ENCODE peak calls at places on chromosomes 7 and 10, in seven cellular contexts. O, Y, L, B, C, Q and R are unnamed samples.

GRCh38 chr10:79322616-79323566 is 24.4 kb upstream of the PPIF start:
- DNase-seq in L (no peak), B (no peak), Q (peak; percentile 92), O (peak; percentile 76), Y (no peak), C (peak; percentile 76), R (peak; percentile 41)

GRCh38 chr7:81618400-81619014 is 151.3 kb downstream of the HGF start:
- DNase-seq in C (no peak), O (peak; percentile 98), B (peak; percentile 11), Q (peak; percentile 98), Y (no peak), L (no peak), R (no peak)

GRCh38 chr7:47080816-47081215 is 501.1 kb downstream of the TNS3 start:
- DNase-seq in O (no peak), Q (peak; percentile 73), L (no peak), C (no peak), Y (no peak), B (no peak), R (no peak)

GRCh38 chr7:125645770-125646169 is 716.1 kb upstream of the POT1 start:
- DNase-seq in C (no peak), L (no peak), Q (no peak), O (no peak), B (no peak), Y (no peak), R (no peak)

GRCh38 chr7:101880536-101881443 is 63.4 kb downstream of the CUX1 start:
- DNase-seq in Q (peak; percentile 42), Y (no peak), C (no peak), L (no peak), O (peak; percentile 82), B (no peak), R (no peak)

GRCh38 chr7:93062599-93062998 is 55.2 kb downstream of the SAMD9 start:
- DNase-seq in O (no peak), B (no peak), C (no peak), Q (no peak), L (no peak), Y (no peak), R (no peak)

GRCh38 chr7:107686816-107687387 is 26.3 kb downstream of the SLC26A4 start:
- DNase-seq in Y (no peak), Q (no peak), B (no peak), C (no peak), O (no peak), L (no peak), R (no peak)

GRCh38 chr7:77565917-77566316 is 28.8 kb downstream of the PTPN12 start:
- DNase-seq in Y (no peak), B (no peak), L (no peak), C (no peak), O (peak; percentile 87), Q (peak; percentile 85), R (no peak)

GRCh38 chr7:45703373-45703821 is 129.2 kb downstream of the ADCY1 start:
- DNase-seq in Y (no peak), C (peak; percentile 55), O (no peak), L (peak; percentile 35), Q (no peak), B (no peak), R (no peak)

GRCh38 chr7:45701701-45702460 is 127.7 kb downstream of the ADCY1 start:
- DNase-seq in Y (no peak), O (no peak), C (peak; percentile 38), B (no peak), Q (no peak), L (peak; percentile 23), R (no peak)

GRCh38 chr7:45703911-45704682 is 129.9 kb downstream of the ADCY1 start:
- DNase-seq in O (no peak), B (no peak), Q (no peak), L (peak; percentile 30), Y (no peak), C (peak; percentile 48), R (no peak)

GRCh38 chr7:45702751-45703150 is 128.6 kb downstream of the ADCY1 start:
- DNase-seq in C (peak; percentile 39), Y (no peak), L (peak; percentile 17), O (no peak), Q (no peak), B (no peak), R (no peak)

DNA sequence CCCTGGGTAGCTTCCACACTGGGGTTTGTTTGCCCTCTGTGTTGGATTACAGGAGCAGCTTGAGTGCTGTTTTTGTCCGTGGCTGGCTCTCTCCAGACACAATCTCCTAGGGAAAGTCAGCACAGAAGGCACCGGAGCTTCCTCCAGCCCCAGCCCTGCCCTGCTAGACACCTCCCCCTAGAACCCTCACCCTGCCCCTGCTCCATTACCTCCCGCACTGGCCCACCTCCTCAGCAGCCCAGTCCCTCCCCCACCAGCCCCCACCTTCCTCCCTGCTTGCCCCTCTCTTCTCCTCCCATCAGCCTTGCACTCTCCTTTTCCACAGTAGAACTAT is 130.5 kb downstream of the ADCY1 start:
- DNase-seq in L (peak; percentile 24), Y (no peak), O (no peak), C (peak; percentile 38), B (no peak), Q (no peak), R (no peak)
- TF ChIP-seq CTCF in L (no peak), Y (no peak), O (no peak), C (no peak), B (no peak), Q (no peak), R (no peak)

GRCh38 chr7:152366662-152367061 is 69.1 kb downstream of the KMT2C start:
- DNase-seq in L (no peak), O (no peak), C (no peak), B (no peak), Q (no peak), Y (no peak), R (no peak)

GRCh38 chr7:152367170-152367569 is 68.6 kb downstream of the KMT2C start:
- DNase-seq in L (no peak), Q (no peak), Y (no peak), O (no peak), C (no peak), B (no peak), R (no peak)

GRCh38 chr7:152370297-152370696 is 65.5 kb downstream of the KMT2C start:
- DNase-seq in O (no peak), C (no peak), Y (no peak), L (no peak), Q (no peak), B (no peak), R (no peak)

GRCh38 chr7:152365982-152366603 is 69.7 kb downstream of the KMT2C start:
- DNase-seq in O (no peak), B (no peak), L (no peak), Y (no peak), C (no peak), Q (no peak), R (no peak)

DNA sequence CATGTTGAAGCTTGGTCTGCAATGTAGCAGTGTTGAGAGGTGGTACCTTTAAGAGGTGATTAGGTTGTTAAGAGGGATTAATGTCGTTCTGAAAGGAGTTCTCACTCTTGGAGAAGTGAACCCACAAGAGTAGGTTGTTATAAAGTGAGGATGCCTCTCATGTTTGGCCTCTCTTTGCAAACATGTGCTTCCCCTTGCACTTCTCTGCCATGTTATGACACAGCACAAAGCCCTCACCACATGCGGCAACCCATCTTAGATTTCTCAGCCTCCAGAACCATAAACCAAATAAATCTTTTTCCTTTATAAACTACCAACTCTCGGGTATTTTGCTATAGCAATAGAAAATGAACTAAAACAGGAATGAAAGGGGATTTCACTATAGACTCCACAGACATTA is 66.3 kb downstream of the KMT2C start:
- DNase-seq in O (no peak), L (no peak), B (no peak), C (no peak), Y (no peak), Q (no peak), R (no peak)
- TF ChIP-seq CTCF in O (no peak), L (no peak), B (no peak), C (no peak), Y (no peak), Q (no peak), R (no peak)

GRCh38 chr10:49282306-49282705 is 16.7 kb upstream of the C10orf71 start:
- DNase-seq in L (peak; percentile 13), B (no peak), O (no peak), Y (no peak), Q (no peak), C (no peak), R (no peak)

GRCh38 chr10:49282879-49283321 is 16.1 kb upstream of the C10orf71 start:
- DNase-seq in Q (no peak), L (peak; percentile 40), O (no peak), Y (no peak), B (no peak), C (no peak), R (no peak)

GRCh38 chr10:49280001-49280408 is 19.0 kb upstream of the C10orf71 start:
- DNase-seq in B (no peak), Q (peak; percentile 15), O (peak; percentile 84), L (no peak), Y (no peak), C (no peak), R (no peak)

GRCh38 chr10:49283491-49283890 is 15.5 kb upstream of the C10orf71 start:
- DNase-seq in O (no peak), C (no peak), L (peak; percentile 15), Y (no peak), Q (no peak), B (no peak), R (no peak)

DNA sequence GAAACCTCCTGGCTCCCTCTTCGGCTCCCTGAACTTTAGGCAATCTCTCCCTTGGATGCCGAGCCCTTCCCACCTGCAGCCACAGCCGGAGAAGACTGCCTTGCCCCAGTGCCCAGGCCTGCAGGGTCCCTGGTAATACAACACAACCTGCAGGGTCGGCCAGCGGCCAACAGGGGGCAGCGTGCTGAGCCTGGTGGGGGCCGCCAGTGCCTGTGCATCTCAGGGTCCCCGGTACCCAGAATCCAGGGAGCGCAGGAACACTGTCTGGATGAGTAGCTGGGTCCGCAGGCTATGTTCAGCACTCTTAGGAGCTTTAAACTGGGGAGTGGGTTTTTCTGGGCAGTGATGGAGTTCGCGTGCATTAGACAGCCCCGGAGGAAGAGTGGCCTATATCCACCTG is 17.5 kb upstream of the C10orf71 start:
- DNase-seq in C (no peak), Y (no peak), Q (no peak), O (no peak), B (no peak), L (peak; percentile 90), R (no peak)
- TF ChIP-seq CTCF in C (no peak), Y (peak; percentile 45), Q (no peak), O (peak; percentile 7), B (peak; percentile 44), L (peak; percentile 92), R (no peak)

DNA sequence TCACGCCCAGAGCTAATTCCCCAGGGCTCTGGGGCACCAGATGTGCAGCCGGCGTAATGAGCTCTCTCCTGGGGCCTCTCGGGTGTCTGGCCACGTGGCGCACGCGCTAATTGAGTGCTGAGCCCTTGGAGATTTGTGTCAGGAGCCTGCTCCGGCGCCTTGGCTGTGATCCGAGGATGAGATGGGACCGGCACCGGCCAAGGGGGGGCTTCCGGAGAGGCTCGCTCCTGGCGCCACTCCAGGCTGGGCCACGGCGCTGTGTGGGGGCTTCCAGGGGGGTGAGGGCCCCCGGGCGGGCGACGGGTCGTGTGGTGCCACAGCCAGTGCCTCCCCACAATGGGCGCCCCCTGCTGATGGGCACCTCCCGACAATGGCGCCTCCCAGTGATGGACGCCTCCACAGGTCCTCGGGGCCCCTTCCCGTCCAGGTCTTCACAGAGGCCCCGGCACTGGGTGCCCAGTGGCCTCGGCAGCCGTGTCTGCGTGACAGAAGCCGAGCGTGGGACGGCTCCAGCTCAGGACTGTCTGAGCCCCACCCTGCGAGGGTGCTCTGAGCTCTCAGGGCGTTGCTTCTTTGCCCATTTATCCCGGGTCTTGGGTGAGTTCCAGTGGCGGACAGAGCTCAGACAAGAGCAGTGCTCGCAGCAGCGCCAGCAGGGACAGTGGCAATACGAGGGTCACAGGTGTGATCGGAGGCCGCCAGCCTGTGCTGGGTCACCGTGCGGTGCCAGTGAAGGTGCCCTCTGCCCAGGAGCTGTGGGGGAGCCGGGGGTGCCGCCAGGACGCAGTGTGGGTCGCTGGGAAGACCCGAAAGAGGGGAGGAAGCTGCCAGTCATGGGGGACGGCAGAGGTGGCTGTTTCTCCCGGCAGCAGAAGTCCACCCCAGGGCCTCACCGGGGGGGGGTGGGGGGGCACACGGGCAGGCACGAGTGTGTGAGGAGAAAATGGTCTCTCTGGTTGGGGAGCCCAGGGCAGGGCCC is 8.2 kb upstream of the NKX6-2 start:
- DNase-seq in C (no peak), L (no peak), O (no peak), Y (no peak), B (no peak), Q (no peak), R (no peak)
- TF ChIP-seq CTCF in C (no peak), L (no peak), O (no peak), Y (peak; percentile 4), B (peak; percentile 54), Q (peak; percentile 2), R (no peak)